ENCODE peak calls at places on chromosomes 2 and 18, in six cellular contexts. X is T-cell; R is kidney epithelial cell; H is midbrain; K is CD8-positive, alpha-beta T cell; F is NCI-H1436. Z is an unnamed sample.
A peak's percentile ranks its signal among the peaks of the same experiment; 100 is the strongest.

GRCh38 chr18:2994603-2995432 is 18.1 kb downstream of the LPIN2 start:
- DNase-seq in X (no peak), R (no peak), H (no peak), K (peak; percentile 76), F (no peak), Z (no peak)

GRCh38 chr2:76958749-76959148 is 563.4 kb downstream of the LRRTM4 start:
- DNase-seq in X (no peak), R (no peak), H (no peak), K (no peak), F (no peak), Z (no peak)

GRCh38 chr2:18268400-18268799 is 292.1 kb downstream of the RDH14 start:
- DNase-seq in X (no peak), R (no peak), H (no peak), K (no peak), F (no peak), Z (peak; percentile 29)

GRCh38 chr2:10185046-10185445 is 62.5 kb downstream of the RRM2 start:
- DNase-seq in X (no peak), R (no peak), H (peak; percentile 22), K (no peak), F (no peak), Z (no peak)

GRCh38 chr2:98795903-98796676 is 65.2 kb upstream of the MGAT4A start:
- DNase-seq in X (no peak), R (no peak), H (no peak), K (no peak), F (no peak), Z (no peak)

GRCh38 chr2:53867169-53867568 is 7.4 kb upstream of the GPR75 start:
- DNase-seq in X (no peak), R (no peak), H (no peak), K (no peak), F (no peak), Z (no peak)

GRCh38 chr18:67386028-67386427 is 130.5 kb downstream of the DSEL start:
- DNase-seq in X (no peak), R (no peak), H (no peak), K (no peak), F (no peak), Z (peak; percentile 23)

GRCh38 chr2:120546865-120547390 is 188.7 kb upstream of the GLI2 start:
- DNase-seq in X (no peak), R (no peak), H (no peak), K (no peak), F (no peak), Z (no peak)

GRCh38 chr2:163779970-163780597 is 44.3 kb upstream of the FIGN start:
- DNase-seq in X (no peak), R (no peak), H (no peak), K (no peak), F (no peak), Z (no peak)

Z was measured in brain microvascular endothelial cell.